ENCODE peak calls at places on chromosomes 11 and 22, in six cellular contexts. S is IMR-90, X is A549, P is HepG2, G is K562, Z is GM12878. M is an unnamed sample.

GRCh38 chr11:125168875-125169537 is 4.5 kb downstream of the PKNOX2 start:
- DNase-seq in S (peak; percentile 31), X (no peak), P (no peak), G (no peak), Z (no peak), M (no peak)

GRCh38 chr22:42317691-42318547 is 47.5 kb upstream of the TCF20 start:
- DNase-seq in S (no peak), X (no peak), P (no peak), G (no peak), Z (no peak), M (no peak)

GRCh38 chr11:12200359-12201015 is 90.1 kb downstream of the MICAL2 start:
- DNase-seq in S (peak; percentile 83), X (no peak), P (no peak), G (peak; percentile 32), Z (no peak), M (no peak)

GRCh38 chr11:47569646-47570045 is 4.2 kb downstream of the PTPMT1 start:
- DNase-seq in S (no peak), X (no peak), P (no peak), G (no peak), Z (no peak), M (no peak)

GRCh38 chr22:37499006-37499707 is 13.0 kb upstream of the MFNG start:
- DNase-seq in S (no peak), X (no peak), P (no peak), G (no peak), Z (no peak), M (no peak)

GRCh38 chr11:64485077-64485476 is 105.9 kb upstream of the SLC22A12 start:
- DNase-seq in S (no peak), X (no peak), P (no peak), G (no peak), Z (no peak), M (no peak)

GRCh38 chr11:65432686-65433582 is 10.3 kb downstream of the NEAT1 start:
- DNase-seq in S (peak; percentile 54), X (peak; percentile 75), P (no peak), G (peak; percentile 62), Z (no peak), M (no peak)

GRCh38 chr11:45025716-45026492 is 75.2 kb upstream of the TP53I11 start:
- DNase-seq in S (peak; percentile 22), X (no peak), P (peak; percentile 16), G (no peak), Z (no peak), M (no peak)

GRCh38 chr11:9565822-9566560 is 7.5 kb upstream of the WEE1 start:
- DNase-seq in S (peak; percentile 100), X (peak; percentile 99), P (peak; percentile 99), G (peak; percentile 97), Z (peak; percentile 84), M (peak; percentile 60)

GRCh38 chr11:94740975-94741707 is 27.0 kb upstream of the AMOTL1 start:
- DNase-seq in S (peak; percentile 69), X (peak; percentile 83), P (peak; percentile 41), G (peak; percentile 72), Z (no peak), M (peak; percentile 66)

GRCh38 chr11:47590026-47590861 is 3.8 kb downstream of the FAM180B start:
- DNase-seq in S (no peak), X (no peak), P (no peak), G (no peak), Z (no peak), M (no peak)

GRCh38 chr11:41245704-41246398 is 213.6 kb downstream of the LRRC4C start:
- DNase-seq in S (no peak), X (no peak), P (no peak), G (no peak), Z (no peak), M (no peak)

GRCh38 chr22:17132112-17132511 is 11.0 kb upstream of the TMEM121B start:
- DNase-seq in S (no peak), X (no peak), P (no peak), G (no peak), Z (no peak), M (no peak)

GRCh38 chr11:100576044-100577021 is 110.8 kb upstream of the ARHGAP42 start:
- DNase-seq in S (peak; percentile 73), X (peak; percentile 52), P (peak; percentile 41), G (peak; percentile 53), Z (peak; percentile 9), M (peak; percentile 42)

GRCh38 chr11:111631666-111632039 is 29.4 kb downstream of the SIK2 start:
- DNase-seq in S (peak; percentile 88), X (no peak), P (peak; percentile 21), G (no peak), Z (no peak), M (no peak)

GRCh38 chr11:66863428-66864125 is 6.7 kb downstream of the LRFN4 start:
- DNase-seq in S (no peak), X (no peak), P (no peak), G (no peak), Z (no peak), M (no peak)

GRCh38 chr11:70281114-70281729 is 10.7 kb downstream of the PPFIA1 start:
- DNase-seq in S (peak; percentile 83), X (no peak), P (no peak), G (no peak), Z (no peak), M (no peak)

GRCh38 chr11:134126197-134126822 is 57.4 kb downstream of the JAM3 start:
- DNase-seq in S (peak; percentile 97), X (no peak), P (no peak), G (no peak), Z (no peak), M (no peak)

GRCh38 chr11:43697679-43698078 is 17.1 kb downstream of the HSD17B12 start:
- DNase-seq in S (peak; percentile 64), X (no peak), P (no peak), G (peak; percentile 52), Z (no peak), M (no peak)

GRCh38 chr11:58004664-58005063 is 19.0 kb upstream of the OR9Q1 start:
- DNase-seq in S (no peak), X (no peak), P (no peak), G (no peak), Z (no peak), M (no peak)

GRCh38 chr11:124122123-124122522 is 6.9 kb downstream of the VWA5A start:
- DNase-seq in S (no peak), X (no peak), P (no peak), G (peak; percentile 79), Z (no peak), M (no peak)

GRCh38 chr22:19059481-19060278 is 62.5 kb downstream of the DGCR2 start:
- DNase-seq in S (no peak), X (no peak), P (no peak), G (no peak), Z (no peak), M (no peak)

GRCh38 chr11:76787911-76788596 is 4.9 kb downstream of the TSKU start:
- DNase-seq in S (peak; percentile 76), X (no peak), P (peak; percentile 75), G (peak; percentile 92), Z (no peak), M (no peak)

GRCh38 chr22:21766933-21767462 is 31.4 kb upstream of the YPEL1 start:
- DNase-seq in S (no peak), X (no peak), P (no peak), G (peak; percentile 31), Z (no peak), M (no peak)

GRCh38 chr22:49634006-49634772 is 193.5 kb downstream of the BRD1 start:
- DNase-seq in S (no peak), X (no peak), P (no peak), G (no peak), Z (no peak), M (no peak)

GRCh38 chr22:49630448-49630946 is 197.2 kb downstream of the BRD1 start:
- DNase-seq in S (no peak), X (no peak), P (no peak), G (no peak), Z (no peak), M (no peak)

GRCh38 chr22:49632199-49633009 is 195.3 kb downstream of the BRD1 start:
- DNase-seq in S (peak; percentile 28), X (peak; percentile 55), P (peak; percentile 27), G (no peak), Z (no peak), M (peak; percentile 84)

GRCh38 chr22:49629586-49630447 is 197.9 kb downstream of the BRD1 start:
- DNase-seq in S (no peak), X (no peak), P (no peak), G (peak; percentile 5), Z (no peak), M (no peak)

GRCh38 chr22:49633010-49633324 is 194.7 kb downstream of the BRD1 start:
- DNase-seq in S (no peak), X (no peak), P (no peak), G (no peak), Z (no peak), M (peak; percentile 21)
- TF ChIP-seq BHLHE40 in S (no peak), X (no peak), P (no peak), G (no peak), Z (no peak), M (no peak)

DNA sequence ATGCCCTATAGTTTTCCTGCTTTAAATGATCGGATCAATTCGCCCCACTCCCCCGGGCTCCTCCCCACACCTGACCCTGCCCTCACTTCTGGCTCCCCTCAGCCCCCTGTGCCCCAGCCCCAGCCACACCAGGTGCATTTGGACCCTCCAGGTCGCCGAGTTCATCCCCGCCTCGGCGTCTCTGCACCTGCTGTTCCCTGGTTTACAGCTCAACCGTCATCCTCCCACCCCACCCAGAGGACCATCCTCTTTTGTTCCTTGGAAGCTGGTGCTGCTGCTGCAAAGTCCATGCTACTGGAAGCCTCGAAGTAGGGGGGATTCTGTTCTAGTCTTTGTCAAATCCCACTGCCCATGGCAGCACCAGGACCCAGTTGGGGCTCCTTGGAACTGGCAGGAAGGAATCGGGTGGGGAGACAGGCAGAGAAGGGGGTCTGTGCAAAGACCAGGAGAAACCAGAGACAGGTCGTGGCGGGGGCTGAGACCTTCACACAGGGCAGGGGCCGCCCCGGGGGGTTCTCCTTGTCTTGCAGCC is 4.5 kb upstream of the MUC5B start:
- DNase-seq in S (no peak), X (no peak), P (no peak), G (no peak), Z (no peak), M (no peak)
- TF ChIP-seq BHLHE40 in S (no peak), X (no peak), P (no peak), G (no peak), Z (no peak), M (no peak)

DNA sequence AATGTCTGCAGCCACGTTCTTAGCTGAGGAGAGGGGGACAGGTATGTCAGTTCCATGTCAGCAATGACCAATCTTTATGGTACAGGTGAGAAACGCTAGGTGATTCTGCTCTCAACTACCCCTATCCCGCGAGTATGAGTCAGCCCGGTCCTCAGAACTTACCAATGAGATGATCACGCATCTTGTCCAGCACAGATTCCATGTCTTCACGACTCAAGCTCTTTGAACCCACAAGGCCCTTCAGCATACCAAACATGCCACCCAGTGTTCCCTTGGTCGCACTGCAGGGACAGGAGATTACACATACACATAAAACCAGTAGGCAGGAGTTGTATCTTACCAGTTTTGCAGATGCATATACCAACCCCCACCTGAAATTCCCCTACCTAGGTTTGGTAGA is 2.9 kb downstream of the SRPRA start:
- DNase-seq in S (peak; percentile 11), X (peak; percentile 42), P (no peak), G (no peak), Z (no peak), M (no peak)
- TF ChIP-seq BHLHE40 in S (no peak), X (no peak), P (no peak), G (no peak), Z (no peak), M (no peak)

DNA sequence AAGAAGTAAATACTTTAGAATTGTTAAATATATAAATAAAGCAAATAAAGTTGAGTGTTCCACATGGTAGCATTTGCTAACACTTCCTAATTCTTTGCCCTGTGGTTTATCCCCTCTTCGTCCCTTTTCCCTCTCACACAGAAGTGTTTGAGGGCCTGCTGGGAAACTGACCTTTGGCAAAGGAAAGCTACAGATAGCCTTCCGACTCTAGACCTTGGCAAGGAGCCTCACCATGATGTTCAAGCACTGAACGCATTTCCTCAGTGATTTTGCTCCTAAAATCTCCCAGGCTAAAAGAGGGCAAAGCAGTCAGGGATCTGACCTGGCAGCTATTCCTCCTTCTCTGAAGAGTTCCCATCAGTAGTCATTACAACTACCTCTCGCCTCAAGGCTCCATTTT is 52.5 kb upstream of the HORMAD2 start:
- DNase-seq in S (no peak), X (no peak), P (no peak), G (no peak), Z (no peak), M (no peak)
- TF ChIP-seq BHLHE40 in S (no peak), X (no peak), P (no peak), G (no peak), Z (no peak), M (no peak)